ENCODE peak calls at places on chromosomes 4 and X, in ten cellular contexts. One of them, this sample, is unnamed.
A peak's percentile ranks its signal among the peaks of the same experiment; 100 is the strongest.

GRCh38 chr4:182600836-182601235 is 316.4 kb downstream of the DCTD start:
- DNase-seq in activated CD4-positive, alpha-beta T cell treated with anti-CD3 and anti-CD28 coated beads, Interleukin-2, amount 50 U/mL, for 1 hour: no peak
- DNase-seq in ureter: no peak
- DNase-seq in A549: no peak
- DNase-seq in neuronal stem cell: no peak
- DNase-seq in WERI-Rb-1: no peak
- DNase-seq in stimulated activated CD4-positive, alpha-beta T cell treated with anti-CD3 and anti-CD28 coated beads, TNF-alpha, amount 100 ng/mL, for 48 hours: no peak
- DNase-seq in kidney: no peak
- DNase-seq in uterus: no peak
- DNase-seq in SJCRH30: peak; percentile 46
- DNase-seq in this sample: no peak

GRCh38 chr4:6474053-6474568 is 1.7 kb upstream of the PPP2R2C start:
- DNase-seq in activated CD4-positive, alpha-beta T cell treated with anti-CD3 and anti-CD28 coated beads, Interleukin-2, amount 50 U/mL, for 1 hour: no peak
- DNase-seq in ureter: no peak
- DNase-seq in A549: peak; percentile 50
- DNase-seq in neuronal stem cell: no peak
- DNase-seq in WERI-Rb-1: peak; percentile 65
- DNase-seq in stimulated activated CD4-positive, alpha-beta T cell treated with anti-CD3 and anti-CD28 coated beads, TNF-alpha, amount 100 ng/mL, for 48 hours: no peak
- DNase-seq in kidney: no peak
- DNase-seq in uterus: no peak
- DNase-seq in SJCRH30: no peak
- DNase-seq in this sample: no peak

GRCh38 chrX:386768-387575 is at the start of gene PPP2R3B:
- DNase-seq in activated CD4-positive, alpha-beta T cell treated with anti-CD3 and anti-CD28 coated beads, Interleukin-2, amount 50 U/mL, for 1 hour: peak; percentile 98
- DNase-seq in ureter: peak; percentile 99
- DNase-seq in A549: peak; percentile 99
- DNase-seq in neuronal stem cell: peak; percentile 98
- DNase-seq in WERI-Rb-1: peak; percentile 98
- DNase-seq in stimulated activated CD4-positive, alpha-beta T cell treated with anti-CD3 and anti-CD28 coated beads, TNF-alpha, amount 100 ng/mL, for 48 hours: peak; percentile 95
- DNase-seq in kidney: peak; percentile 100
- DNase-seq in uterus: peak; percentile 98
- DNase-seq in SJCRH30: peak; percentile 97
- DNase-seq in this sample: peak; percentile 99

GRCh38 chrX:97547873-97548578 is 664.3 kb downstream of the RPA4 start:
- DNase-seq in activated CD4-positive, alpha-beta T cell treated with anti-CD3 and anti-CD28 coated beads, Interleukin-2, amount 50 U/mL, for 1 hour: no peak
- DNase-seq in ureter: no peak
- DNase-seq in A549: no peak
- DNase-seq in neuronal stem cell: no peak
- DNase-seq in WERI-Rb-1: no peak
- DNase-seq in stimulated activated CD4-positive, alpha-beta T cell treated with anti-CD3 and anti-CD28 coated beads, TNF-alpha, amount 100 ng/mL, for 48 hours: no peak
- DNase-seq in kidney: no peak
- DNase-seq in uterus: no peak
- DNase-seq in SJCRH30: no peak
- DNase-seq in this sample: no peak

GRCh38 chr4:56197387-56197786 is 189.9 kb downstream of the AASDH start:
- DNase-seq in activated CD4-positive, alpha-beta T cell treated with anti-CD3 and anti-CD28 coated beads, Interleukin-2, amount 50 U/mL, for 1 hour: no peak
- DNase-seq in ureter: no peak
- DNase-seq in A549: no peak
- DNase-seq in neuronal stem cell: no peak
- DNase-seq in WERI-Rb-1: no peak
- DNase-seq in stimulated activated CD4-positive, alpha-beta T cell treated with anti-CD3 and anti-CD28 coated beads, TNF-alpha, amount 100 ng/mL, for 48 hours: no peak
- DNase-seq in kidney: no peak
- DNase-seq in uterus: no peak
- DNase-seq in SJCRH30: no peak
- DNase-seq in this sample: no peak

GRCh38 chrX:23515028-23515427 is 152.3 kb upstream of the PRDX4 start:
- DNase-seq in activated CD4-positive, alpha-beta T cell treated with anti-CD3 and anti-CD28 coated beads, Interleukin-2, amount 50 U/mL, for 1 hour: no peak
- DNase-seq in ureter: no peak
- DNase-seq in A549: no peak
- DNase-seq in neuronal stem cell: no peak
- DNase-seq in WERI-Rb-1: no peak
- DNase-seq in stimulated activated CD4-positive, alpha-beta T cell treated with anti-CD3 and anti-CD28 coated beads, TNF-alpha, amount 100 ng/mL, for 48 hours: no peak
- DNase-seq in kidney: no peak
- DNase-seq in uterus: no peak
- DNase-seq in SJCRH30: no peak
- DNase-seq in this sample: no peak

GRCh38 chr4:26412381-26413372 is 77.6 kb downstream of the CCKAR start:
- DNase-seq in activated CD4-positive, alpha-beta T cell treated with anti-CD3 and anti-CD28 coated beads, Interleukin-2, amount 50 U/mL, for 1 hour: no peak
- DNase-seq in ureter: peak; percentile 48
- DNase-seq in A549: no peak
- DNase-seq in neuronal stem cell: no peak
- DNase-seq in WERI-Rb-1: peak; percentile 23
- DNase-seq in stimulated activated CD4-positive, alpha-beta T cell treated with anti-CD3 and anti-CD28 coated beads, TNF-alpha, amount 100 ng/mL, for 48 hours: no peak
- DNase-seq in kidney: no peak
- DNase-seq in uterus: no peak
- DNase-seq in SJCRH30: no peak
- DNase-seq in this sample: peak; percentile 38

GRCh38 chr4:159069922-159070321 is 33.0 kb upstream of the RAPGEF2 start:
- DNase-seq in activated CD4-positive, alpha-beta T cell treated with anti-CD3 and anti-CD28 coated beads, Interleukin-2, amount 50 U/mL, for 1 hour: no peak
- DNase-seq in ureter: no peak
- DNase-seq in A549: no peak
- DNase-seq in neuronal stem cell: no peak
- DNase-seq in WERI-Rb-1: no peak
- DNase-seq in stimulated activated CD4-positive, alpha-beta T cell treated with anti-CD3 and anti-CD28 coated beads, TNF-alpha, amount 100 ng/mL, for 48 hours: no peak
- DNase-seq in kidney: no peak
- DNase-seq in uterus: no peak
- DNase-seq in SJCRH30: no peak
- DNase-seq in this sample: no peak

GRCh38 chrX:68433155-68433980 is at the start of gene OPHN1:
- DNase-seq in activated CD4-positive, alpha-beta T cell treated with anti-CD3 and anti-CD28 coated beads, Interleukin-2, amount 50 U/mL, for 1 hour: peak; percentile 0
- DNase-seq in ureter: peak; percentile 78
- DNase-seq in A549: peak; percentile 51
- DNase-seq in neuronal stem cell: peak; percentile 65
- DNase-seq in WERI-Rb-1: peak; percentile 70
- DNase-seq in stimulated activated CD4-positive, alpha-beta T cell treated with anti-CD3 and anti-CD28 coated beads, TNF-alpha, amount 100 ng/mL, for 48 hours: peak; percentile 5
- DNase-seq in kidney: peak; percentile 92
- DNase-seq in uterus: peak; percentile 80
- DNase-seq in SJCRH30: peak; percentile 79
- DNase-seq in this sample: peak; percentile 74

GRCh38 chrX:2188316-2188715 is 312.5 kb downstream of the DHRSX start:
- DNase-seq in activated CD4-positive, alpha-beta T cell treated with anti-CD3 and anti-CD28 coated beads, Interleukin-2, amount 50 U/mL, for 1 hour: peak; percentile 7
- DNase-seq in ureter: no peak
- DNase-seq in A549: no peak
- DNase-seq in neuronal stem cell: no peak
- DNase-seq in WERI-Rb-1: no peak
- DNase-seq in stimulated activated CD4-positive, alpha-beta T cell treated with anti-CD3 and anti-CD28 coated beads, TNF-alpha, amount 100 ng/mL, for 48 hours: no peak
- DNase-seq in kidney: no peak
- DNase-seq in uterus: no peak
- DNase-seq in SJCRH30: no peak
- DNase-seq in this sample: no peak

GRCh38 chrX:154372612-154373022 is 1.8 kb downstream of the FLNA start:
- DNase-seq in activated CD4-positive, alpha-beta T cell treated with anti-CD3 and anti-CD28 coated beads, Interleukin-2, amount 50 U/mL, for 1 hour: no peak
- DNase-seq in ureter: no peak
- DNase-seq in A549: peak; percentile 27
- DNase-seq in neuronal stem cell: no peak
- DNase-seq in WERI-Rb-1: no peak
- DNase-seq in stimulated activated CD4-positive, alpha-beta T cell treated with anti-CD3 and anti-CD28 coated beads, TNF-alpha, amount 100 ng/mL, for 48 hours: no peak
- DNase-seq in kidney: peak; percentile 85
- DNase-seq in uterus: no peak
- DNase-seq in SJCRH30: no peak
- DNase-seq in this sample: no peak

GRCh38 chr4:43066415-43066814 is 173.9 kb downstream of the GRXCR1 start:
- DNase-seq in activated CD4-positive, alpha-beta T cell treated with anti-CD3 and anti-CD28 coated beads, Interleukin-2, amount 50 U/mL, for 1 hour: no peak
- DNase-seq in ureter: no peak
- DNase-seq in A549: no peak
- DNase-seq in neuronal stem cell: no peak
- DNase-seq in WERI-Rb-1: no peak
- DNase-seq in stimulated activated CD4-positive, alpha-beta T cell treated with anti-CD3 and anti-CD28 coated beads, TNF-alpha, amount 100 ng/mL, for 48 hours: no peak
- DNase-seq in kidney: no peak
- DNase-seq in uterus: no peak
- DNase-seq in SJCRH30: no peak
- DNase-seq in this sample: no peak

GRCh38 chrX:104522386-104522785 is 43.6 kb upstream of the IL1RAPL2 start:
- DNase-seq in activated CD4-positive, alpha-beta T cell treated with anti-CD3 and anti-CD28 coated beads, Interleukin-2, amount 50 U/mL, for 1 hour: no peak
- DNase-seq in ureter: no peak
- DNase-seq in A549: no peak
- DNase-seq in neuronal stem cell: no peak
- DNase-seq in WERI-Rb-1: no peak
- DNase-seq in stimulated activated CD4-positive, alpha-beta T cell treated with anti-CD3 and anti-CD28 coated beads, TNF-alpha, amount 100 ng/mL, for 48 hours: no peak
- DNase-seq in kidney: no peak
- DNase-seq in uterus: no peak
- DNase-seq in SJCRH30: no peak
- DNase-seq in this sample: no peak

GRCh38 chr4:174316954-174317353 is 33.2 kb downstream of the CEP44 start:
- DNase-seq in activated CD4-positive, alpha-beta T cell treated with anti-CD3 and anti-CD28 coated beads, Interleukin-2, amount 50 U/mL, for 1 hour: no peak
- DNase-seq in ureter: no peak
- DNase-seq in A549: no peak
- DNase-seq in neuronal stem cell: no peak
- DNase-seq in WERI-Rb-1: no peak
- DNase-seq in stimulated activated CD4-positive, alpha-beta T cell treated with anti-CD3 and anti-CD28 coated beads, TNF-alpha, amount 100 ng/mL, for 48 hours: no peak
- DNase-seq in kidney: no peak
- DNase-seq in uterus: no peak
- DNase-seq in SJCRH30: no peak
- DNase-seq in this sample: no peak

GRCh38 chr4:9942139-9942538 is 79.2 kb downstream of the SLC2A9 start:
- DNase-seq in activated CD4-positive, alpha-beta T cell treated with anti-CD3 and anti-CD28 coated beads, Interleukin-2, amount 50 U/mL, for 1 hour: no peak
- DNase-seq in ureter: no peak
- DNase-seq in A549: no peak
- DNase-seq in neuronal stem cell: no peak
- DNase-seq in WERI-Rb-1: no peak
- DNase-seq in stimulated activated CD4-positive, alpha-beta T cell treated with anti-CD3 and anti-CD28 coated beads, TNF-alpha, amount 100 ng/mL, for 48 hours: no peak
- DNase-seq in kidney: no peak
- DNase-seq in uterus: no peak
- DNase-seq in SJCRH30: no peak
- DNase-seq in this sample: no peak

GRCh38 chr4:79198886-79199591 is 126.8 kb downstream of the NAA11 start:
- DNase-seq in activated CD4-positive, alpha-beta T cell treated with anti-CD3 and anti-CD28 coated beads, Interleukin-2, amount 50 U/mL, for 1 hour: no peak
- DNase-seq in ureter: no peak
- DNase-seq in A549: no peak
- DNase-seq in neuronal stem cell: no peak
- DNase-seq in WERI-Rb-1: no peak
- DNase-seq in stimulated activated CD4-positive, alpha-beta T cell treated with anti-CD3 and anti-CD28 coated beads, TNF-alpha, amount 100 ng/mL, for 48 hours: no peak
- DNase-seq in kidney: no peak
- DNase-seq in uterus: no peak
- DNase-seq in SJCRH30: peak; percentile 68
- DNase-seq in this sample: no peak

GRCh38 chr4:95506264-95506663 is 42.5 kb downstream of the UNC5C start:
- DNase-seq in activated CD4-positive, alpha-beta T cell treated with anti-CD3 and anti-CD28 coated beads, Interleukin-2, amount 50 U/mL, for 1 hour: no peak
- DNase-seq in ureter: no peak
- DNase-seq in A549: no peak
- DNase-seq in neuronal stem cell: no peak
- DNase-seq in WERI-Rb-1: no peak
- DNase-seq in stimulated activated CD4-positive, alpha-beta T cell treated with anti-CD3 and anti-CD28 coated beads, TNF-alpha, amount 100 ng/mL, for 48 hours: no peak
- DNase-seq in kidney: no peak
- DNase-seq in uterus: no peak
- DNase-seq in SJCRH30: no peak
- DNase-seq in this sample: no peak

GRCh38 chr4:118345813-118346212 is 7.0 kb downstream of the PRSS12 start:
- DNase-seq in activated CD4-positive, alpha-beta T cell treated with anti-CD3 and anti-CD28 coated beads, Interleukin-2, amount 50 U/mL, for 1 hour: no peak
- DNase-seq in ureter: no peak
- DNase-seq in A549: no peak
- DNase-seq in neuronal stem cell: no peak
- DNase-seq in WERI-Rb-1: no peak
- DNase-seq in stimulated activated CD4-positive, alpha-beta T cell treated with anti-CD3 and anti-CD28 coated beads, TNF-alpha, amount 100 ng/mL, for 48 hours: no peak
- DNase-seq in kidney: no peak
- DNase-seq in uterus: no peak
- DNase-seq in SJCRH30: no peak
- DNase-seq in this sample: no peak

GRCh38 chr4:85595098-85595775 is 120.3 kb downstream of the ARHGAP24 start:
- DNase-seq in activated CD4-positive, alpha-beta T cell treated with anti-CD3 and anti-CD28 coated beads, Interleukin-2, amount 50 U/mL, for 1 hour: no peak
- DNase-seq in ureter: no peak
- DNase-seq in A549: no peak
- DNase-seq in neuronal stem cell: no peak
- DNase-seq in WERI-Rb-1: no peak
- DNase-seq in stimulated activated CD4-positive, alpha-beta T cell treated with anti-CD3 and anti-CD28 coated beads, TNF-alpha, amount 100 ng/mL, for 48 hours: no peak
- DNase-seq in kidney: no peak
- DNase-seq in uterus: no peak
- DNase-seq in SJCRH30: no peak
- DNase-seq in this sample: no peak

GRCh38 chr4:146342600-146343192 is 128.4 kb downstream of the REELD1 start:
- DNase-seq in activated CD4-positive, alpha-beta T cell treated with anti-CD3 and anti-CD28 coated beads, Interleukin-2, amount 50 U/mL, for 1 hour: peak; percentile 18
- DNase-seq in ureter: no peak
- DNase-seq in A549: peak; percentile 2
- DNase-seq in neuronal stem cell: no peak
- DNase-seq in WERI-Rb-1: peak; percentile 15
- DNase-seq in stimulated activated CD4-positive, alpha-beta T cell treated with anti-CD3 and anti-CD28 coated beads, TNF-alpha, amount 100 ng/mL, for 48 hours: no peak
- DNase-seq in kidney: no peak
- DNase-seq in uterus: peak; percentile 15
- DNase-seq in SJCRH30: peak; percentile 5
- DNase-seq in this sample: no peak

GRCh38 chr4:119299221-119300071 is 22.5 kb downstream of the FABP2 start:
- DNase-seq in activated CD4-positive, alpha-beta T cell treated with anti-CD3 and anti-CD28 coated beads, Interleukin-2, amount 50 U/mL, for 1 hour: no peak
- DNase-seq in ureter: no peak
- DNase-seq in A549: no peak
- DNase-seq in neuronal stem cell: no peak
- DNase-seq in WERI-Rb-1: no peak
- DNase-seq in stimulated activated CD4-positive, alpha-beta T cell treated with anti-CD3 and anti-CD28 coated beads, TNF-alpha, amount 100 ng/mL, for 48 hours: peak; percentile 1
- DNase-seq in kidney: no peak
- DNase-seq in uterus: no peak
- DNase-seq in SJCRH30: no peak
- DNase-seq in this sample: no peak

This sample was measured in heart right ventricle.